ENCODE peak calls at places on chromosome 6, in four cellular contexts. Y is ovary; H is prostate gland; S is naive thymus-derived CD4-positive, alpha-beta T cell. G is an unnamed sample.

GRCh38 chr6:162856885-162857284 is 129.1 kb downstream of the PACRG start:
- DNase-seq in H (peak; percentile 57), Y (no peak), S (no peak), G (no peak)

GRCh38 chr6:118869350-118869749 is 24.6 kb upstream of the ASF1A start:
- DNase-seq in S (no peak), Y (no peak), H (no peak), G (no peak)

GRCh38 chr6:3312604-3313167 is 53.9 kb downstream of the PSMG4 start:
- DNase-seq in H (no peak), Y (no peak), S (no peak), G (no peak)

GRCh38 chr6:136764522-136764993 is 27.7 kb downstream of the MAP3K5 start:
- DNase-seq in H (no peak), S (peak; percentile 33), Y (no peak), G (no peak)

GRCh38 chr6:142323377-142323776 is 21.6 kb downstream of the ADGRG6 start:
- DNase-seq in Y (no peak), S (no peak), H (no peak), G (no peak)

GRCh38 chr6:53943410-53943809 is 148.6 kb downstream of the LRRC1 start:
- DNase-seq in Y (no peak), H (no peak), S (no peak), G (no peak)

GRCh38 chr6:156989159-156989806 is 212.1 kb downstream of the ARID1B start:
- DNase-seq in S (no peak), Y (no peak), H (no peak), G (no peak)

GRCh38 chr6:134730013-134730412 is 219.9 kb downstream of the ALDH8A1 start:
- DNase-seq in S (no peak), H (no peak), Y (no peak), G (no peak)

GRCh38 chr6:43812850-43813584 is 43.0 kb downstream of the VEGFA start:
- DNase-seq in H (no peak), Y (no peak), S (no peak), G (no peak)

GRCh38 chr6:141117869-141118268 is 1014.9 kb upstream of the GJE1 start:
- DNase-seq in S (no peak), Y (no peak), H (no peak), G (no peak)

GRCh38 chr6:149079911-149080501 is 237.5 kb upstream of the TAB2 start:
- DNase-seq in H (peak; percentile 72), Y (peak; percentile 49), S (no peak), G (no peak)

GRCh38 chr6:134437376-134437775 is 119.5 kb upstream of the SGK1 start:
- DNase-seq in H (no peak), S (no peak), Y (no peak), G (no peak)

GRCh38 chr6:160337301-160337700 is 10.9 kb upstream of the SLC22A3 start:
- DNase-seq in S (no peak), H (no peak), Y (no peak), G (no peak)

GRCh38 chr6:168032383-168032760 is 34.9 kb downstream of the KIF25 start:
- DNase-seq in S (no peak), H (no peak), Y (no peak), G (no peak)

GRCh38 chr6:143747347-143747842 is 69.6 kb downstream of the PHACTR2 start:
- DNase-seq in H (no peak), S (no peak), Y (no peak), G (no peak)

GRCh38 chr6:148247386-148248063 is 95.1 kb upstream of the SASH1 start:
- DNase-seq in H (no peak), Y (no peak), S (no peak), G (no peak)

GRCh38 chr6:38169826-38170526 is 350.4 kb downstream of the ZFAND3 start:
- DNase-seq in Y (no peak), H (peak; percentile 36), S (no peak), G (no peak)

GRCh38 chr6:104301921-104302320 is 557.8 kb downstream of the HACE1 start:
- DNase-seq in H (no peak), S (no peak), Y (no peak), G (no peak)

GRCh38 chr6:25112207-25112874 is 166.8 kb upstream of the CARMIL1 start:
- DNase-seq in S (no peak), H (peak; percentile 65), Y (no peak), G (no peak)

GRCh38 chr6:45920819-45921511 is 94.7 kb downstream of the CLIC5 start:
- DNase-seq in H (no peak), S (no peak), Y (no peak), G (no peak)

GRCh38 chr6:70763754-70764153 is 96.1 kb downstream of the SMAP1 start:
- DNase-seq in H (no peak), Y (no peak), S (no peak), G (no peak)

GRCh38 chr6:7262037-7262461 is 51.0 kb downstream of the SSR1 start:
- DNase-seq in S (no peak), Y (no peak), H (no peak), G (no peak)

GRCh38 chr6:86856937-86857563 is 80.3 kb upstream of the HTR1E start:
- DNase-seq in Y (peak; percentile 29), S (no peak), H (peak; percentile 37), G (no peak)

GRCh38 chr6:159828074-159828473 is 28.0 kb downstream of the PNLDC1 start:
- DNase-seq in H (no peak), S (no peak), Y (no peak), G (no peak)

GRCh38 chr6:158897236-158897635 is 78.1 kb upstream of the EZR start:
- DNase-seq in S (no peak), H (peak; percentile 55), Y (no peak), G (no peak)

GRCh38 chr6:149483302-149483701 is 1.5 kb downstream of the ZC3H12D start:
- DNase-seq in H (no peak), S (no peak), Y (no peak), G (no peak)

GRCh38 chr6:113644861-113645575 is 212.1 kb upstream of the MARCKS start:
- DNase-seq in H (no peak), Y (no peak), S (no peak), G (no peak)

GRCh38 chr6:54010340-54011276 is 100.6 kb upstream of the MLIP start:
- DNase-seq in H (no peak), Y (no peak), S (no peak), G (no peak)

GRCh38 chr6:25202505-25202904 is 76.7 kb upstream of the CARMIL1 start:
- DNase-seq in Y (no peak), S (no peak), H (no peak), G (no peak)

GRCh38 chr6:53005667-53006250 is 10.7 kb upstream of the GSTA4 start:
- DNase-seq in H (no peak), S (no peak), Y (no peak), G (no peak)

GRCh38 chr6:45438156-45438555 is 60.4 kb upstream of the SUPT3H start:
- DNase-seq in S (no peak), Y (no peak), H (no peak), G (no peak)

GRCh38 chr6:150070236-150070860 is 1.4 kb upstream of the ULBP3 start:
- DNase-seq in S (no peak), Y (no peak), H (no peak), G (no peak)

GRCh38 chr6:150157076-150157475 is 14.2 kb downstream of the PPP1R14C start:
- DNase-seq in Y (no peak), S (no peak), H (no peak), G (no peak)

GRCh38 chr6:45696738-45697137 is 318.9 kb downstream of the CLIC5 start:
- DNase-seq in H (no peak), Y (no peak), S (no peak), G (no peak)

GRCh38 chr6:44478158-44478557 is 90.7 kb downstream of the CDC5L start:
- DNase-seq in H (no peak), Y (no peak), S (no peak), G (no peak)

GRCh38 chr6:24547243-24547642 is 52.5 kb downstream of the ALDH5A1 start:
- DNase-seq in S (peak; percentile 49), H (no peak), Y (no peak), G (no peak)

DNA sequence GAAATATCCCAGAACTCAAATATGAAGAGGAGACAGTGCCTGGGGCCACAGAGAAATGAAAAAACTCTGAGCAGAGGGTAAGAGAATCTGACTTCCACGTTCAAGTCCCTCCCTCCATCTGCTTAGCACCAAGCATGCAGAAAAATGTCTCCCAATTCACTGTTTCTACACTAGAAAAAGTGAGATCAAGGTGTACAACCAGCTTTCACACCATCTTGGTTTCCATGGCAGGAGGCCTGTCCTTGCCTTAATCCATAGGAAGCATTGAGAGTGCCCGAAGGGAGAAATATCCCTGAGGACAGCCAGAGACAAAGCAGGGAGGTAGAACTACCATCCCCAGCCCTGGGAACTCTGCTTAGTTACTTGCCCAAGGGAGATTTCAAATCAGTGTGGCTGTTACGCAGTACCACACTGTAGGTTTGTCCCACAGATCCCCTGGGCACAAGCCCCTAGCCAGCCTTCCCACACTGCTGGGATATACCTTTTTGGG is 82.9 kb downstream of the SCML4 start:
- DNase-seq in Y (no peak), H (no peak), S (no peak), G (no peak)
- H3K4me1 ChIP-seq in Y (no peaks in the 10 kb centered on the region), H (no peaks in the 10 kb centered on the region), S (peaks cover 59% of the 10 kb centered on the region), G (peaks cover 54% of the 10 kb centered on the region)

GRCh38 chr6:692356-692851 is 535 bp downstream of the EXOC2 start:
- DNase-seq in S (peak; percentile 78), Y (peak; percentile 27), H (no peak), G (peak; percentile 72)
- H3K27ac ChIP-seq in S (peak overlapping the region; percentile 83), Y (no peak overlapping the region), H (peak overlapping the region; percentile 73), G (peak overlapping the region; percentile 89)

DNA sequence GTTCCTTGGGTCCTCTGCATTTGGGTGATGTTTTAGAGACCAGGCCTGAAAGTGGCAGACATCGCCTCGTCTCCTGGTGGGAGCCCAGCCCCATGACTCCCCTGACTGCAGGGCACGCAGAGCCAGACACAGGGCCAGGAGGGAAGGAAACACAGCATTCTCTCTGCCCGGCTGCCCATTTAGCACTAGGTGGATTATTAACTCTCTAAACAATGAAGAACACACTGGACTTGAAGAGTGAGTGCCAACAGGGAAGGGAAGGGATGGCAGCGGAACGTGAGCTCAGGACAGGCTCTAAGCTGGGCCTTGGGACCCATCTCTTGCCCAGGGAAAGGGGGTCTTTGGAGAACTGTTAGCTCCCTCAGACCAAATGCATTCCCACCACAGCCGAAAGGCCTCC is 80.4 kb downstream of the TBXT start:
- DNase-seq in S (no peak), H (no peak), Y (no peak), G (no peak)
- H3K4me3 ChIP-seq in S (no peak overlapping the region), H (no peak overlapping the region), Y (no peak overlapping the region), G (no peak overlapping the region)

GRCh38 chr6:16486661-16487060 is 248.3 kb downstream of the GMPR start:
- DNase-seq in H (no peak), S (no peak), Y (no peak), G (no peak)
- H3K4me1 ChIP-seq in H (no peaks in the 10 kb centered on the region), S (peaks cover 23% of the 10 kb centered on the region), Y (no peaks in the 10 kb centered on the region), G (peaks cover 41% of the 10 kb centered on the region)

DNA sequence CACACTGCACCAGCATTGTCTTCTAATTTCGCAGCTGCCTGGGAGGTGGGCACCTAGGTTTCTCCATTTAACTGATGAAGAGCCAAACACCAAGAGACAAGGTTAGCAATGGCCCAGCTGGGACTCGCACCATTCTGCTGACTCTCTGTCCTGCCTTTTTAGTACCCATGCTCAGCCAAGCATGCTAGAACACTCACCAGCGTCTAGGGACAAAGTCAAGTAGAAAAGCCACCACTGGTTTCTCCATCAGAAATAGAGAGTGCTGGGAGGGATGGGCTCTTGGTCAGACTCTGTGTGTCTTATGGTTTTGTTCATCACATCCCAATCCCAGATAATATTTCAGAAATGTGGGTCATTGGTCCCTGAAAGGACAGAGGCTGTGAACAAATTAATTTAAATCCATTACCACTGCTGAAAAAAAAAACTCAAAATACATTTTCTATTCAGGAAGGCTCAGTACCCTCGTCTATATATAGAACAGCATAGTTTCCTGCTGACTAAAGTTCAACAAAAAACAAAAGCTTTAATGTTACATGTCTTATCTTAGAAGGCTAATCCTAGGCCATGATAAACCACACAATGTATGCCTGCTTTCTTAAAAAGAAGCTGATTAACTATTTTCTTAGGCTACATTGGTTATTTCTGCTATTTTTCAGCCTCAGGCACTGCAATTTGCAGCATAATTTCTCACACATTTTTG is 111.0 kb downstream of the TBC1D7 start:
- DNase-seq in H (no peak), S (no peak), Y (no peak), G (no peak)
- H3K27ac ChIP-seq in H (no peak overlapping the region), S (no peak overlapping the region), Y (no peak overlapping the region), G (no peak overlapping the region)